ENCODE peak calls at places on chromosomes 12 and 14, in six cellular contexts. C is Karpas-422; I is stimulated activated naive B cell treated with anti-CD40 and anti-IgM and Interleukin-4, amounts not matched to agents 10 μg/mL and 1 μg/mL and 100 μg/mL, for 72 hours; V is astrocyte of the spinal cord; Z is IMR-90; B is activated T-helper 1 cell treated with anti-CD3 and anti-CD28 coated beads, Interleukin-12 subunit alpha, Interleukin-12 subunit beta, Interleukin-2, Interleukin-4 antibody, amounts not matched to agents 30 ng/mL and 10 ng/mL and 1 ng/mL, durations not matched to agents 14 hours and 24 hours and 36 hours. E is an unnamed sample.

GRCh38 chr14:75578099-75578785 is at the start of gene FLVCR2:
- DNase-seq in C (no peak), I (peak), V (peak), Z (peak), B (peak), E (no peak)

GRCh38 chr14:64439141-64439540 is 26.2 kb upstream of the AKAP5 start:
- DNase-seq in C (no peak), I (no peak), V (no peak), Z (no peak), B (no peak), E (no peak)

GRCh38 chr14:68216957-68217356 is 397.4 kb downstream of the RAD51B start:
- DNase-seq in C (no peak), I (no peak), V (no peak), Z (no peak), B (no peak), E (no peak)

GRCh38 chr12:13390381-13390856 is 193.9 kb downstream of the EMP1 start:
- DNase-seq in C (no peak), I (no peak), V (peak), Z (peak), B (no peak), E (no peak)

GRCh38 chr14:104561124-104561531 is 18.4 kb upstream of the C14orf180 start:
- DNase-seq in C (peak), I (no peak), V (no peak), Z (no peak), B (no peak), E (no peak)

GRCh38 chr14:92348154-92348553 is 25.2 kb downstream of the SLC24A4 start:
- DNase-seq in C (no peak), I (no peak), V (no peak), Z (no peak), B (no peak), E (no peak)

GRCh38 chr14:84399296-84399910 is 1130.5 kb upstream of the FLRT2 start:
- DNase-seq in C (no peak), I (no peak), V (no peak), Z (no peak), B (no peak), E (no peak)

GRCh38 chr12:105978276-105978675 is 160.5 kb downstream of the NUAK1 start:
- DNase-seq in C (no peak), I (no peak), V (no peak), Z (no peak), B (no peak), E (no peak)

GRCh38 chr12:46364777-46365580 is 7.6 kb downstream of the SLC38A2 start:
- DNase-seq in C (no peak), I (no peak), V (peak), Z (peak), B (no peak), E (no peak)

GRCh38 chr12:104870797-104871196 is 87.3 kb downstream of the SLC41A2 start:
- DNase-seq in C (no peak), I (no peak), V (no peak), Z (no peak), B (no peak), E (no peak)

GRCh38 chr12:57332646-57333312 is 81.8 kb upstream of the STAC3 start:
- DNase-seq in C (no peak), I (no peak), V (no peak), Z (peak), B (no peak), E (no peak)

GRCh38 chr12:49880756-49881390 is 22.8 kb downstream of the FAIM2 start:
- DNase-seq in C (no peak), I (no peak), V (no peak), Z (no peak), B (no peak), E (no peak)

GRCh38 chr14:92646952-92647461 is 101.4 kb downstream of the LGMN start:
- DNase-seq in C (no peak), I (no peak), V (peak), Z (peak), B (no peak), E (no peak)

GRCh38 chr14:103623883-103624482 is 5.0 kb upstream of the KLC1 start:
- DNase-seq in C (peak), I (peak), V (no peak), Z (no peak), B (no peak), E (no peak)

GRCh38 chr12:24931666-24932405 is 17.1 kb downstream of the BCAT1 start:
- DNase-seq in C (peak), I (peak), V (no peak), Z (peak), B (no peak), E (no peak)

GRCh38 chr14:48140804-48141203 is 465.4 kb upstream of the MDGA2 start:
- DNase-seq in C (no peak), I (no peak), V (no peak), Z (no peak), B (no peak), E (no peak)

GRCh38 chr12:49902399-49903350 is 1.0 kb downstream of the FAIM2 start:
- DNase-seq in C (peak), I (no peak), V (no peak), Z (no peak), B (no peak), E (no peak)

GRCh38 chr14:36928432-36928831 is 244.0 kb downstream of the SLC25A21 start:
- DNase-seq in C (no peak), I (no peak), V (no peak), Z (no peak), B (no peak), E (no peak)

GRCh38 chr12:116078396-116078795 is 199.1 kb downstream of the MED13L start:
- DNase-seq in C (no peak), I (no peak), V (no peak), Z (no peak), B (no peak), E (no peak)

GRCh38 chr12:109833307-109834189 is at the start of gene TRPV4:
- DNase-seq in C (no peak), I (no peak), V (peak), Z (peak), B (no peak), E (no peak)

GRCh38 chr12:67280572-67280971 is 11.4 kb downstream of the CAND1 start:
- DNase-seq in C (no peak), I (no peak), V (no peak), Z (no peak), B (no peak), E (no peak)

GRCh38 chr14:24463806-24464785 is 21.5 kb upstream of the SDR39U1 start:
- DNase-seq in C (no peak), I (no peak), V (no peak), Z (no peak), B (no peak), E (no peak)

GRCh38 chr14:88208858-88209257 is 114.2 kb downstream of the KCNK10 start:
- DNase-seq in C (no peak), I (no peak), V (no peak), Z (no peak), B (no peak), E (no peak)

GRCh38 chr12:6373022-6373787 is 2.2 kb downstream of the SCNN1A start:
- DNase-seq in C (no peak), I (no peak), V (no peak), Z (no peak), B (no peak), E (no peak)

GRCh38 chr12:116207274-116207673 is 70.2 kb downstream of the MED13L start:
- DNase-seq in C (no peak), I (no peak), V (no peak), Z (no peak), B (no peak), E (no peak)

GRCh38 chr14:35420036-35420811 is 15.7 kb upstream of the NFKBIA start:
- DNase-seq in C (no peak), I (no peak), V (peak), Z (peak), B (no peak), E (no peak)

GRCh38 chr14:73973497-73973896 is 23.4 kb downstream of the COQ6 start:
- DNase-seq in C (no peak), I (no peak), V (no peak), Z (no peak), B (no peak), E (no peak)

GRCh38 chr12:71469235-71469873 is 29.8 kb downstream of the LGR5 start:
- DNase-seq in C (no peak), I (no peak), V (peak), Z (peak), B (no peak), E (no peak)

GRCh38 chr14:76937181-76938091 is 91.1 kb downstream of the IRF2BPL start:
- DNase-seq in C (no peak), I (no peak), V (peak), Z (peak), B (no peak), E (no peak)

GRCh38 chr14:55721353-55721752 is 141.3 kb downstream of the KTN1 start:
- DNase-seq in C (no peak), I (no peak), V (peak), Z (peak), B (no peak), E (no peak)

GRCh38 chr14:90276627-90277367 is 20.4 kb downstream of the PSMC1 start:
- DNase-seq in C (no peak), I (no peak), V (peak), Z (peak), B (no peak), E (no peak)

GRCh38 chr12:53191885-53192530 is 11.3 kb upstream of the CSAD start:
- DNase-seq in C (no peak), I (no peak), V (no peak), Z (no peak), B (no peak), E (no peak)

GRCh38 chr14:102868956-102869531 is 53.4 kb upstream of the AMN start:
- DNase-seq in C (no peak), I (no peak), V (no peak), Z (no peak), B (no peak), E (no peak)

GRCh38 chr12:6899837-6900519 is 4.6 kb upstream of the LRRC23 start:
- DNase-seq in C (no peak), I (no peak), V (peak), Z (peak), B (no peak), E (no peak)

GRCh38 chr14:75979071-75979571 is 2.7 kb downstream of the TGFB3 start:
- DNase-seq in C (peak), I (no peak), V (peak), Z (peak), B (no peak), E (no peak)

GRCh38 chr12:68871899-68872298 is 61.1 kb downstream of the CPM start:
- DNase-seq in C (peak), I (peak), V (peak), Z (peak), B (no peak), E (no peak)

GRCh38 chr12:26971963-26972362 is 33.7 kb downstream of the FGFR1OP2 start:
- DNase-seq in C (no peak), I (peak), V (no peak), Z (no peak), B (peak), E (peak)

GRCh38 chr14:104826197-104826857 is 25.4 kb downstream of the ZBTB42 start:
- DNase-seq in C (peak), I (peak), V (peak), Z (peak), B (peak), E (no peak)

GRCh38 chr12:125280482-125281377 is 215.5 kb downstream of the AACS start:
- DNase-seq in C (no peak), I (no peak), V (no peak), Z (no peak), B (no peak), E (no peak)

GRCh38 chr12:8156845-8157244 is at the start of gene ZNF705A:
- DNase-seq in C (peak), I (no peak), V (peak), Z (peak), B (no peak), E (no peak)

E was measured in NK-92 treated with Interleukin-12 subunit alpha and Interleukin-12 subunit beta, amount 100 ng/mL, for 24 hours.